ENCODE peak calls at places on chromosomes 5 and 9, in five cellular contexts. L is esophagus squamous epithelium, K is Peyer's patch, S is body of pancreas, A is transverse colon. O is an unnamed sample.
A peak's percentile ranks its signal among the peaks of the same experiment; 100 is the strongest.

GRCh38 chr9:28925184-28925583 is 1351.9 kb upstream of the C9orf72 start:
- DNase-seq in L (no peak), A (no peak), K (no peak), S (no peak), O (no peak)

GRCh38 chr5:474826-475661 is 32.1 kb downstream of the EXOC3 start:
- DNase-seq in A (no peak), L (no peak), S (no peak), K (peak; percentile 56), O (no peak)

GRCh38 chr9:81557957-81558791 is 131.2 kb downstream of the TLE1 start:
- DNase-seq in L (no peak), S (peak; percentile 68), K (no peak), A (no peak), O (no peak)

GRCh38 chr5:9898319-9898718 is 268.2 kb upstream of the TAS2R1 start:
- DNase-seq in A (peak; percentile 21), S (peak; percentile 72), K (no peak), L (no peak), O (no peak)

GRCh38 chr9:24464321-24464951 is 81.3 kb downstream of the IZUMO3 start:
- DNase-seq in A (no peak), S (no peak), K (no peak), L (no peak), O (no peak)

GRCh38 chr5:168295574-168296201 is 4.2 kb downstream of the WWC1 start:
- DNase-seq in S (peak; percentile 73), A (no peak), K (no peak), L (no peak), O (no peak)

GRCh38 chr5:147310059-147310704 is 75.4 kb downstream of the STK32A start:
- DNase-seq in A (peak; percentile 87), L (no peak), S (peak; percentile 56), K (peak; percentile 82), O (no peak)

GRCh38 chr5:75509956-75510355 is 1.5 kb downstream of the CERT1 start:
- DNase-seq in S (peak; percentile 43), K (no peak), A (no peak), L (no peak), O (no peak)

GRCh38 chr5:148523139-148523538 is 131.2 kb downstream of the HTR4 start:
- DNase-seq in K (no peak), A (no peak), L (no peak), S (peak; percentile 9), O (no peak)

GRCh38 chr5:169667896-169668674 is 31.0 kb downstream of the DOCK2 start:
- DNase-seq in L (no peak), K (no peak), S (no peak), A (no peak), O (no peak)

GRCh38 chr5:34040411-34040810 is 2.6 kb downstream of the C1QTNF3 start:
- DNase-seq in S (no peak), L (no peak), A (no peak), K (no peak), O (no peak)

GRCh38 chr5:94376672-94377345 is 241.6 kb downstream of the KIAA0825 start:
- DNase-seq in K (no peak), L (no peak), A (no peak), S (peak; percentile 7), O (no peak)

GRCh38 chr9:21392270-21392669 is 7.1 kb upstream of the IFNA2 start:
- DNase-seq in L (no peak), K (no peak), A (no peak), S (no peak), O (no peak)

GRCh38 chr5:90548069-90548593 is 10.5 kb upstream of the ADGRV1 start:
- DNase-seq in A (peak; percentile 74), L (no peak), K (no peak), S (peak; percentile 77), O (no peak)

GRCh38 chr9:109411818-109412352 is 86.2 kb downstream of the PTPN3 start:
- DNase-seq in A (no peak), S (no peak), K (no peak), L (no peak), O (no peak)

GRCh38 chr9:135248721-135249120 is 161.3 kb downstream of the OLFM1 start:
- DNase-seq in A (no peak), K (no peak), L (no peak), S (no peak), O (no peak)

GRCh38 chr9:104775574-104775936 is 11.6 kb downstream of the NIPSNAP3B start:
- DNase-seq in L (no peak), K (no peak), S (no peak), A (no peak), O (no peak)

GRCh38 chr9:110928604-110929003 is 109.7 kb downstream of the LPAR1 start:
- DNase-seq in K (no peak), S (no peak), L (no peak), A (no peak), O (no peak)

GRCh38 chr5:39650234-39650816 is 225.5 kb upstream of the DAB2 start:
- DNase-seq in K (no peak), S (no peak), L (no peak), A (no peak), O (no peak)

GRCh38 chr9:128821584-128822406 is 3.5 kb downstream of the ENDOG start:
- DNase-seq in S (no peak), K (no peak), L (no peak), A (no peak), O (no peak)
- TF ChIP-seq POLR2A in S (no peak), K (no peak), L (no peak), A (no peak), O (no peak)

GRCh38 chr5:55022454-55022853 is 1.6 kb upstream of the GZMK start:
- DNase-seq in A (no peak), S (no peak), L (no peak), K (no peak), O (no peak)

DNA sequence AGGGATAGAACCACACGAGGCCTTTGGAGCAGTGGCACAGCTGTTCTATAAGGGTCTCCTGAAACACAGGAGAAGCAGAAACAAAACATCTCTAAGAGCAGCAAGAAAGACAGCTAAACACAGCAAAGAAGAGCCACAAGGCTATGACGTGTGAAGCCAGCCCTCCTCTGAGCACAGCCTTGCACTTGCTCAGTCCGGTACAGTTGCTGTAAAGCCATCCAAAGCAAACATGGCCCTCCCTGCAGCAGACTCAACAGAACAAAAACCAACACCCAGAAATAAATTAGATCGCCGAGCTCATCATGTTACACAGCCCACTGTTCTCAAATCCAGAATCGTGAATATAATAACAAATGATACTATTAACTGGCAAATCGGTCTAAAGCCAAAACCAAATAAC is 2.6 kb upstream of the GZMK start:
- DNase-seq in L (no peak), A (no peak), K (no peak), S (no peak), O (no peak)
- H3K27me3 ChIP-seq in L (no peaks in the 10 kb centered on the region), A (no peaks in the 10 kb centered on the region), K (no peaks in the 10 kb centered on the region), S (no peaks in the 10 kb centered on the region), O (no peaks in the 10 kb centered on the region)

GRCh38 chr5:115624994-115625393 is 842 bp downstream of the TMED7 start:
- DNase-seq in A (no peak), S (no peak), K (no peak), L (no peak), O (no peak)

GRCh38 chr5:115623632-115624031 is 2.2 kb downstream of the TMED7 start:
- DNase-seq in K (no peak), S (no peak), L (no peak), A (no peak), O (no peak)

GRCh38 chr5:115626444-115626823 is 598 bp upstream of the TMED7 start:
- DNase-seq in K (no peak), L (no peak), A (no peak), S (no peak), O (no peak)

GRCh38 chr5:115627295-115627825 is 1.5 kb upstream of the TMED7 start:
- DNase-seq in K (no peak), A (no peak), S (no peak), L (no peak), O (no peak)

DNA sequence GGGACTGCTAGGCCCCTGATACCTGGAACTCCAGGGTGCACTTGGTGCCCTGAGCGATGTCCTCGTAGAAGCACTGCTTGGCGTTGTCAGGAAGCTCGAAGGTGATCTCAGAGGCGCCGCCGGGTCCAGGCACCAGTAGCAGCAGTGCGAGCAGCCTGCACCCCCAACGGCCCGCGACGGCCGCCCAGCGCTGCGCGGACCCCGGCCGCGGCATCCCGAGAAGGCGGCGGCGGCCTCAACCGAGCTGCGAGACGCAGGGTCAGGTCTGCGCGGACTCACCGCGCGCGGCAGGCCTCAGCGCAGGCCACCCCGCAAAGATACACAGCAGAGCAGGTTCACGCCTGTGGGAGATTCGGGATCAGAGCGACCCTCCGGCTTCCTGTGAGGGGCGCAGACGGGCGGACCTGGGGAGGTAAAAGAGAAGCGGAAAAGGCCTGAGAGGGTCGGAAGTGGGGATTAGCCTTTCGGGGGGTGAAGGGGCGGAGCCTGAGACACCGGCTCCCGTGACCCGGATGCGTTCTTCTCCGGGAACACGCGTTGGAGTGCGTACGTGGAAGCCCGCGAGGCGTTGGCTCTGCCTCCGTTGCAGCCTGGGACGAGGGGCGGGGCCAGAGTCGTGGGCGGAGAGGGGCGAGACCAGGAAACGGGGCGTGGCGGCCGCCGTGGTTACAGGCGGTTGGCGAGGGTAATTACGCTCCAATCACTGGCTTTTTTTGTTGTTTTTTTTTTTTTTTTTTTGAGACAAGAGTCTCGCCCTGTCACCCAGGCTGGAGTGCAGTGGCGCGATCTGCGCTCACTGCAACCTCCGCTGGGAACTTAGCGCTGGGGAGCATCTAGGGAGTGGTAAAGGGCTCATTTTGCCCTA is at the start of gene TMED7:
- DNase-seq in A (peak; percentile 100), L (peak; percentile 97), S (peak; percentile 100), K (peak; percentile 100), O (peak; percentile 98)
- TF ChIP-seq POLR2A in A (peak; percentile 88), L (peak; percentile 72), S (peak; percentile 98), K (peak; percentile 78), O (no peak)

GRCh38 chr9:87282477-87282991 is 215.1 kb upstream of the DAPK1 start:
- DNase-seq in A (no peak), K (no peak), L (no peak), S (no peak), O (no peak)

GRCh38 chr9:87280421-87280820 is 217.2 kb upstream of the DAPK1 start:
- DNase-seq in K (no peak), S (no peak), A (no peak), L (no peak), O (no peak)

GRCh38 chr9:87286506-87286905 is 211.2 kb upstream of the DAPK1 start:
- DNase-seq in S (no peak), L (no peak), A (no peak), K (no peak), O (no peak)

GRCh38 chr9:87285183-87285582 is 212.5 kb upstream of the DAPK1 start:
- DNase-seq in A (no peak), S (peak; percentile 31), L (no peak), K (no peak), O (no peak)

GRCh38 chr9:87283585-87283984 is 214.1 kb upstream of the DAPK1 start:
- DNase-seq in K (no peak), S (no peak), A (no peak), L (no peak), O (no peak)
- H3K27me3 ChIP-seq in K (no peaks in the 10 kb centered on the region), S (no peaks in the 10 kb centered on the region), A (no peaks in the 10 kb centered on the region), L (no peaks in the 10 kb centered on the region), O (no peaks in the 10 kb centered on the region)

DNA sequence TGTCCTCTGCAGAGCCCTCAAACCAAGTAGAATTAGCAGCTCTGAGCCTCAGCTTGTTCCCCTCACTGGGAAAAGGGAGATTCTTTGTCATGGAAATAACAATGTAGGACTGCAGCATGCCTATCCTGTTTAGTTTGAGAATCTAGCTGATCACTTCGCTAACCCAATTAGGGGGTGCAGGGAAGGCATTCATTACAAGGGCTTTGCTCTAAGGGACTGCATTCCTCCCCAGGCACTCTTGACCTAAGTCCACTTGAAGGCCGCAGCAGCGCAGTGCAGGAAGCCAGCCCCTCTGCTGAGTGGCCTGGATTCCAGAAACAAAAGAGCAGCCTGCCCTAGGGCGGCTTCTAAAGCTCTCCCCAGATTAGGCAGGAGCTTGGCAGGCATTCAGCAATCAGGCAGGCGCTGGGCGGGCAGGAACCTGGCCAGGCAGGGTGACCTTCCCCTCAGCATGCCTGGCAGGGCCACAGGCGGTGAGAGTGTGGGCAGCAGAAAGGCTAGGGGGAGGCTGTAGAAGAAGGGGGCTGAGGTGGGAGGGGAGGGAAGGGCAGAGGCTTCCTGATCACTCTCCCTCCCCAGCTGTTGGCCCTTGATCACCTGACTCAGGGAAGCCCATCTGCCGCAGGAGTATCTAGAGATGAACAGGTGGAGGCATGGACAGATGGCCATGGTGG is 24.8 kb downstream of the CCNJL start:
- DNase-seq in S (peak; percentile 62), L (no peak), K (peak; percentile 63), A (peak; percentile 54), O (no peak)
- TF ChIP-seq POLR2A in S (no peak), L (no peak), K (no peak), A (no peak), O (no peak)

O was measured in vagina.